ENCODE peak calls at places on chromosomes 6 and 20, in six cellular contexts. One of them, this sample, is unnamed.

GRCh38 chr20:57514273-57514751 is 10.6 kb downstream of the CTCFL start:
- DNase-seq in GM12878: no peak
- DNase-seq in heart right ventricle: peak
- DNase-seq in neural progenitor cell: peak
- DNase-seq in A549: peak
- DNase-seq in epithelial cell of proximal tubule: no peak
- DNase-seq in this sample: peak

GRCh38 chr6:82569022-82569421 is 205.4 kb downstream of the TPBG start:
- DNase-seq in epithelial cell of proximal tubule: no peak
- DNase-seq in GM12878: no peak
- DNase-seq in neural progenitor cell: no peak
- DNase-seq in heart right ventricle: no peak
- DNase-seq in A549: no peak
- DNase-seq in this sample: no peak

GRCh38 chr20:34538671-34539123 is 19.8 kb upstream of the MAP1LC3A start:
- DNase-seq in epithelial cell of proximal tubule: no peak
- DNase-seq in heart right ventricle: no peak
- DNase-seq in GM12878: no peak
- DNase-seq in neural progenitor cell: peak
- DNase-seq in A549: peak
- DNase-seq in this sample: no peak

GRCh38 chr6:33752139-33753015 is 5.7 kb upstream of the IP6K3 start:
- DNase-seq in GM12878: no peak
- DNase-seq in neural progenitor cell: peak
- DNase-seq in epithelial cell of proximal tubule: no peak
- DNase-seq in heart right ventricle: no peak
- DNase-seq in A549: no peak
- DNase-seq in this sample: no peak

GRCh38 chr6:159577564-159577963 is 115.5 kb downstream of the SOD2 start:
- DNase-seq in neural progenitor cell: no peak
- DNase-seq in epithelial cell of proximal tubule: peak
- DNase-seq in A549: no peak
- DNase-seq in heart right ventricle: no peak
- DNase-seq in GM12878: no peak
- DNase-seq in this sample: no peak

GRCh38 chr6:32852844-32853540 is 512 bp downstream of the TAP1 start:
- DNase-seq in heart right ventricle: peak
- DNase-seq in epithelial cell of proximal tubule: no peak
- DNase-seq in neural progenitor cell: peak
- DNase-seq in A549: peak
- DNase-seq in GM12878: no peak
- DNase-seq in this sample: no peak

GRCh38 chr6:1872649-1873131 is 263.0 kb downstream of the FOXC1 start:
- DNase-seq in GM12878: no peak
- DNase-seq in A549: no peak
- DNase-seq in heart right ventricle: no peak
- DNase-seq in epithelial cell of proximal tubule: no peak
- DNase-seq in neural progenitor cell: peak
- DNase-seq in this sample: peak

GRCh38 chr6:83824388-83824801 is 28.8 kb upstream of the RIPPLY2 start:
- DNase-seq in A549: peak
- DNase-seq in neural progenitor cell: no peak
- DNase-seq in heart right ventricle: no peak
- DNase-seq in GM12878: no peak
- DNase-seq in epithelial cell of proximal tubule: no peak
- DNase-seq in this sample: no peak

GRCh38 chr20:19688031-19688806 is 69.8 kb upstream of the RIN2 start:
- DNase-seq in neural progenitor cell: peak
- DNase-seq in heart right ventricle: peak
- DNase-seq in A549: peak
- DNase-seq in GM12878: no peak
- DNase-seq in epithelial cell of proximal tubule: peak
- DNase-seq in this sample: peak

GRCh38 chr6:159898519-159898918 is 7.7 kb downstream of the MAS1 start:
- DNase-seq in A549: no peak
- DNase-seq in epithelial cell of proximal tubule: no peak
- DNase-seq in heart right ventricle: no peak
- DNase-seq in GM12878: no peak
- DNase-seq in neural progenitor cell: no peak
- DNase-seq in this sample: no peak

GRCh38 chr6:7681449-7681848 is 44.5 kb upstream of the BMP6 start:
- DNase-seq in epithelial cell of proximal tubule: no peak
- DNase-seq in A549: no peak
- DNase-seq in GM12878: no peak
- DNase-seq in neural progenitor cell: no peak
- DNase-seq in heart right ventricle: no peak
- DNase-seq in this sample: no peak

GRCh38 chr6:52136934-52137467 is 49.2 kb upstream of the IL17A start:
- DNase-seq in heart right ventricle: no peak
- DNase-seq in GM12878: no peak
- DNase-seq in neural progenitor cell: no peak
- DNase-seq in A549: no peak
- DNase-seq in epithelial cell of proximal tubule: no peak
- DNase-seq in this sample: no peak

GRCh38 chr6:90144396-90144795 is 152.2 kb downstream of the BACH2 start:
- DNase-seq in epithelial cell of proximal tubule: no peak
- DNase-seq in A549: no peak
- DNase-seq in GM12878: no peak
- DNase-seq in heart right ventricle: no peak
- DNase-seq in neural progenitor cell: no peak
- DNase-seq in this sample: no peak

GRCh38 chr20:4170621-4171537 is 155.5 kb upstream of the RNF24 start:
- DNase-seq in neural progenitor cell: peak
- DNase-seq in epithelial cell of proximal tubule: no peak
- DNase-seq in GM12878: no peak
- DNase-seq in A549: no peak
- DNase-seq in heart right ventricle: no peak
- DNase-seq in this sample: no peak

GRCh38 chr6:135871878-135872277 is 20.4 kb downstream of the PDE7B start:
- DNase-seq in GM12878: no peak
- DNase-seq in epithelial cell of proximal tubule: peak
- DNase-seq in heart right ventricle: no peak
- DNase-seq in A549: no peak
- DNase-seq in neural progenitor cell: no peak
- DNase-seq in this sample: no peak

GRCh38 chr20:36571564-36572504 is 1.6 kb upstream of the TGIF2 start:
- DNase-seq in A549: no peak
- DNase-seq in heart right ventricle: no peak
- DNase-seq in epithelial cell of proximal tubule: no peak
- DNase-seq in GM12878: no peak
- DNase-seq in neural progenitor cell: peak
- DNase-seq in this sample: no peak

GRCh38 chr20:44287272-44288097 is 23.5 kb downstream of the FITM2 start:
- DNase-seq in A549: no peak
- DNase-seq in epithelial cell of proximal tubule: peak
- DNase-seq in heart right ventricle: peak
- DNase-seq in GM12878: no peak
- DNase-seq in neural progenitor cell: no peak
- DNase-seq in this sample: peak

GRCh38 chr6:170293411-170293844 is 2.5 kb upstream of the DLL1 start:
- DNase-seq in GM12878: no peak
- DNase-seq in A549: no peak
- DNase-seq in epithelial cell of proximal tubule: no peak
- DNase-seq in heart right ventricle: no peak
- DNase-seq in neural progenitor cell: peak
- DNase-seq in this sample: no peak

GRCh38 chr6:17635568-17635967 is 35.5 kb downstream of the FAM8A1 start:
- DNase-seq in heart right ventricle: no peak
- DNase-seq in neural progenitor cell: no peak
- DNase-seq in epithelial cell of proximal tubule: no peak
- DNase-seq in A549: no peak
- DNase-seq in GM12878: no peak
- DNase-seq in this sample: no peak

GRCh38 chr6:14470697-14471096 is 353.1 kb downstream of the CD83 start:
- DNase-seq in heart right ventricle: no peak
- DNase-seq in GM12878: no peak
- DNase-seq in A549: no peak
- DNase-seq in epithelial cell of proximal tubule: no peak
- DNase-seq in neural progenitor cell: no peak
- DNase-seq in this sample: no peak

GRCh38 chr20:62535964-62536363 is 60.2 kb upstream of the GATA5 start:
- DNase-seq in GM12878: no peak
- DNase-seq in A549: no peak
- DNase-seq in epithelial cell of proximal tubule: no peak
- DNase-seq in neural progenitor cell: no peak
- DNase-seq in heart right ventricle: peak
- DNase-seq in this sample: no peak

GRCh38 chr6:27260339-27260738 is 12.8 kb downstream of the PRSS16 start:
- DNase-seq in A549: no peak
- DNase-seq in neural progenitor cell: peak
- DNase-seq in heart right ventricle: no peak
- DNase-seq in GM12878: no peak
- DNase-seq in epithelial cell of proximal tubule: no peak
- DNase-seq in this sample: no peak

GRCh38 chr6:123838612-123839279 is 35.1 kb downstream of the NKAIN2 start:
- DNase-seq in epithelial cell of proximal tubule: no peak
- DNase-seq in A549: no peak
- DNase-seq in heart right ventricle: no peak
- DNase-seq in neural progenitor cell: no peak
- DNase-seq in GM12878: no peak
- DNase-seq in this sample: no peak

GRCh38 chr6:52984247-52984646 is 10.8 kb downstream of the GSTA4 start:
- DNase-seq in heart right ventricle: no peak
- DNase-seq in A549: no peak
- DNase-seq in neural progenitor cell: no peak
- DNase-seq in GM12878: peak
- DNase-seq in epithelial cell of proximal tubule: no peak
- DNase-seq in this sample: no peak

GRCh38 chr6:34919651-34920050 is 30.6 kb downstream of the ANKS1A start:
- DNase-seq in GM12878: no peak
- DNase-seq in neural progenitor cell: no peak
- DNase-seq in A549: no peak
- DNase-seq in heart right ventricle: no peak
- DNase-seq in epithelial cell of proximal tubule: no peak
- DNase-seq in this sample: peak

GRCh38 chr20:25318471-25319240 is 70.8 kb downstream of the PYGB start:
- DNase-seq in neural progenitor cell: no peak
- DNase-seq in heart right ventricle: no peak
- DNase-seq in A549: no peak
- DNase-seq in GM12878: peak
- DNase-seq in epithelial cell of proximal tubule: no peak
- DNase-seq in this sample: no peak

GRCh38 chr6:33192671-33193602 is 670 bp upstream of the COL11A2 start:
- DNase-seq in neural progenitor cell: peak
- DNase-seq in GM12878: no peak
- DNase-seq in heart right ventricle: peak
- DNase-seq in A549: no peak
- DNase-seq in epithelial cell of proximal tubule: no peak
- DNase-seq in this sample: no peak

DNA sequence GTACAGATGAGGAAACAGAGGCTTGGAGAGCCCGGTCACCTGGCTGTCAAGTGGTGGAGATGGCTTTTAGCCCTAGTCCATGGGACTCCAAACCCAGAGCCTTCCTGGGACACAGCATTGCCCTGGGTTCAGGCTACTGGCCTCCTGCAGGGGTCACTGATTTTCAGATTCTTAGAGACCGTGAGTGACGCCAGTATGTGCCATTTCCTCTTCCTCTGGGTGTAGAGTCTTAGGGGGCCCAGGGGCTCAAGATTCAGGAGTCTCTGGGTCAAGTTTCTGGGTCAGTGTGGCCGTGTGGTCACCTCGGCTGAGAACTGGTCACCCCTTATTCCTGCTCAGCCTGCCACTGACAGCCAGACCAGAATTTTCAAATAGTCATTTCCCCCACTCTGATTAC is 574 bp downstream of the ARHGAP40 start:
- DNase-seq in heart right ventricle: no peak
- DNase-seq in epithelial cell of proximal tubule: no peak
- DNase-seq in GM12878: no peak
- DNase-seq in neural progenitor cell: no peak
- DNase-seq in A549: no peak
- DNase-seq in this sample: no peak
- H3K4me3 ChIP-seq in heart right ventricle: no peak
- H3K4me3 ChIP-seq in epithelial cell of proximal tubule: peak
- H3K4me3 ChIP-seq in GM12878: no peak
- H3K4me3 ChIP-seq in neural progenitor cell: no peak
- H3K4me3 ChIP-seq in A549: no peak
- H3K4me3 ChIP-seq in this sample: peak

DNA sequence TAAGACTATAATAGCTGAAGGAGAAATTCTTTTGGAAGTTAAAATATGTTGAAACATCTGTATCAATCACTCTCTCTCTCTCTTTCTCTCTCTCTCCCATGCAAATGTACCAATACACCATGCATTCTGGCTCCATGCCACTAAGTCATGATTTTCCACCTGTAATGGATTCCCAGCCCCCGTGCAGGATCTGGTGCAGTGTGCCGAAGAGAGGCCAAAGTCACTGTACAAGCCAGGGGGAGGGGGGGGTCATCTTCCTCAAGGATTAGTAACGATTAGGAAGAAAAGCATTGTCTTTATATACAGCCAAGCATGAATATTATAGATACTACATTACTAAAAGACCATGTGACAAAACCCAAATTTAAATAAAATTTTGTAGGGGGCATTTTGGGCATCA is 725.1 kb downstream of the KIF16B start:
- DNase-seq in neural progenitor cell: no peak
- DNase-seq in A549: no peak
- DNase-seq in epithelial cell of proximal tubule: no peak
- DNase-seq in GM12878: no peak
- DNase-seq in heart right ventricle: no peak
- DNase-seq in this sample: no peak
- H3K4me3 ChIP-seq in neural progenitor cell: no peak
- H3K4me3 ChIP-seq in A549: no peak
- H3K4me3 ChIP-seq in epithelial cell of proximal tubule: no peak
- H3K4me3 ChIP-seq in GM12878: no peak
- H3K4me3 ChIP-seq in heart right ventricle: no peak
- H3K4me3 ChIP-seq in this sample: no peak

GRCh38 chr6:132819405-132820145 is 5.2 kb downstream of the RPS12 start:
- DNase-seq in neural progenitor cell: no peak
- DNase-seq in GM12878: no peak
- DNase-seq in epithelial cell of proximal tubule: no peak
- DNase-seq in A549: no peak
- DNase-seq in heart right ventricle: no peak
- DNase-seq in this sample: no peak

GRCh38 chr6:132818404-132819359 is 4.3 kb downstream of the RPS12 start:
- DNase-seq in GM12878: no peak
- DNase-seq in epithelial cell of proximal tubule: no peak
- DNase-seq in A549: no peak
- DNase-seq in neural progenitor cell: no peak
- DNase-seq in heart right ventricle: no peak
- DNase-seq in this sample: no peak

GRCh38 chr6:132814716-132815570 is 574 bp downstream of the RPS12 start:
- DNase-seq in GM12878: no peak
- DNase-seq in heart right ventricle: peak
- DNase-seq in neural progenitor cell: no peak
- DNase-seq in A549: no peak
- DNase-seq in epithelial cell of proximal tubule: no peak
- DNase-seq in this sample: no peak

GRCh38 chr6:132817554-132818403 is 3.4 kb downstream of the RPS12 start:
- DNase-seq in A549: no peak
- DNase-seq in heart right ventricle: no peak
- DNase-seq in GM12878: no peak
- DNase-seq in neural progenitor cell: no peak
- DNase-seq in epithelial cell of proximal tubule: no peak
- DNase-seq in this sample: no peak

GRCh38 chr6:132816665-132817064 is 2.3 kb downstream of the RPS12 start:
- DNase-seq in A549: no peak
- DNase-seq in heart right ventricle: no peak
- DNase-seq in GM12878: no peak
- DNase-seq in epithelial cell of proximal tubule: no peak
- DNase-seq in neural progenitor cell: no peak
- DNase-seq in this sample: no peak
- H3K4me3 ChIP-seq in A549: peak
- H3K4me3 ChIP-seq in heart right ventricle: peak
- H3K4me3 ChIP-seq in GM12878: peak
- H3K4me3 ChIP-seq in epithelial cell of proximal tubule: peak
- H3K4me3 ChIP-seq in neural progenitor cell: peak
- H3K4me3 ChIP-seq in this sample: peak

GRCh38 chr6:150733726-150734125 is 131.8 kb upstream of the MTHFD1L start:
- DNase-seq in A549: no peak
- DNase-seq in heart right ventricle: no peak
- DNase-seq in neural progenitor cell: no peak
- DNase-seq in GM12878: no peak
- DNase-seq in epithelial cell of proximal tubule: no peak
- DNase-seq in this sample: no peak
- H3K4me3 ChIP-seq in A549: no peak
- H3K4me3 ChIP-seq in heart right ventricle: no peak
- H3K4me3 ChIP-seq in neural progenitor cell: no peak
- H3K4me3 ChIP-seq in GM12878: no peak
- H3K4me3 ChIP-seq in epithelial cell of proximal tubule: no peak
- H3K4me3 ChIP-seq in this sample: no peak

This sample was measured in skeletal muscle cell.